ENCODE peak calls at places on chromosome 12, in four cellular contexts. J, L, C and E are unnamed samples.

GRCh38 chr12:57214398-57214781 is 2.2 kb upstream of the NXPH4 start:
- DNase-seq in J (peak), L (peak), C (peak), E (no peak)

GRCh38 chr12:30877110-30877875 is 49.3 kb upstream of the TSPAN11 start:
- DNase-seq in J (no peak), L (no peak), C (no peak), E (no peak)

GRCh38 chr12:34396861-34397590 is 374.7 kb downstream of the ALG10 start:
- DNase-seq in J (peak), L (no peak), C (no peak), E (no peak)

GRCh38 chr12:116601524-116601923 is 42.3 kb downstream of the MAP1LC3B2 start:
- DNase-seq in J (no peak), L (peak), C (peak), E (no peak)

GRCh38 chr12:52009081-52009751 is 2.5 kb downstream of the TAMALIN start:
- DNase-seq in J (no peak), L (no peak), C (no peak), E (no peak)

GRCh38 chr12:123071401-123072304 is 79.2 kb downstream of the PITPNM2 start:
- DNase-seq in J (no peak), L (no peak), C (no peak), E (no peak)

GRCh38 chr12:75816892-75817291 is 214.7 kb downstream of the PHLDA1 start:
- DNase-seq in J (no peak), L (peak), C (peak), E (no peak)

GRCh38 chr12:106499628-106500027 is 83.2 kb upstream of the RFX4 start:
- DNase-seq in J (no peak), L (no peak), C (no peak), E (no peak)

GRCh38 chr12:12072064-12072760 is 1.5 kb downstream of the BCL2L14 start:
- DNase-seq in J (no peak), L (no peak), C (no peak), E (no peak)

GRCh38 chr12:50057000-50057841 is at the start of gene ASIC1:
- DNase-seq in J (peak), L (peak), C (peak), E (no peak)

GRCh38 chr12:47021298-47021697 is 58.1 kb upstream of the PCED1B start:
- DNase-seq in J (no peak), L (peak), C (peak), E (peak)

GRCh38 chr12:89873745-89874144 is 165.1 kb upstream of the ATP2B1 start:
- DNase-seq in J (no peak), L (peak), C (no peak), E (no peak)

GRCh38 chr12:77941396-77941795 is 110.7 kb downstream of the NAV3 start:
- DNase-seq in J (no peak), L (peak), C (no peak), E (no peak)

GRCh38 chr12:78470354-78471195 is 394.0 kb upstream of the SYT1 start:
- DNase-seq in J (no peak), L (peak), C (peak), E (no peak)

GRCh38 chr12:1519642-1520041 is 74.7 kb downstream of the FBXL14 start:
- DNase-seq in J (no peak), L (no peak), C (no peak), E (no peak)

GRCh38 chr12:26810330-26810729 is 22.7 kb downstream of the ITPR2 start:
- DNase-seq in J (peak), L (peak), C (no peak), E (no peak)

GRCh38 chr12:77842430-77842829 is 11.7 kb downstream of the NAV3 start:
- DNase-seq in J (no peak), L (peak), C (no peak), E (no peak)

GRCh38 chr12:7801460-7801859 is 12.3 kb downstream of the NANOG start:
- DNase-seq in J (no peak), L (no peak), C (no peak), E (no peak)

GRCh38 chr12:47841910-47842309 is 22.2 kb upstream of the HDAC7 start:
- DNase-seq in J (no peak), L (no peak), C (no peak), E (no peak)

GRCh38 chr12:20438307-20438779 is 70.0 kb downstream of the PDE3A start:
- DNase-seq in J (no peak), L (no peak), C (no peak), E (no peak)

GRCh38 chr12:6336859-6337744 is 4.8 kb downstream of the TNFRSF1A start:
- DNase-seq in J (no peak), L (peak), C (no peak), E (no peak)

GRCh38 chr12:125191361-125192087 is 126.3 kb downstream of the AACS start:
- DNase-seq in J (no peak), L (no peak), C (no peak), E (no peak)

GRCh38 chr12:62907067-62907466 is 27.9 kb downstream of the PPM1H start:
- DNase-seq in J (no peak), L (no peak), C (no peak), E (no peak)

GRCh38 chr12:124286414-124286813 is 8.5 kb upstream of the RFLNA start:
- DNase-seq in J (no peak), L (peak), C (no peak), E (no peak)

GRCh38 chr12:109927622-109928021 is 27.5 kb downstream of the TCHP start:
- DNase-seq in J (no peak), L (peak), C (peak), E (no peak)

GRCh38 chr12:2179953-2180736 is 127.4 kb downstream of the CACNA1C start:
- DNase-seq in J (peak), L (peak), C (peak), E (no peak)

GRCh38 chr12:53122961-53123468 is 19.7 kb downstream of the SOAT2 start:
- DNase-seq in J (no peak), L (peak), C (peak), E (no peak)